ENCODE peak calls at places on chromosomes 1 and 21, in eight cellular contexts. C is vagina, J is tibial artery, E is psoas muscle, Z is mesenchymal stem cell, I is dorsolateral prefrontal cortex, F is GM23248, K is Karpas-422. R is an unnamed sample. For H3K27me3, the result is how much of the 10 kb centered on the place peaks cover.

GRCh38 chr1:244672961-244673695 is 20.2 kb downstream of the DESI2 start:
- DNase-seq in Z (no peak), C (no peak), I (no peak), E (no peak), K (no peak), J (no peak), F (peak), R (no peak)

GRCh38 chr1:44072204-44072603 is 40.9 kb upstream of the SLC6A9 start:
- DNase-seq in K (no peak), I (no peak), C (no peak), E (no peak), F (peak), Z (peak), J (no peak), R (no peak)

GRCh38 chr21:39094847-39095525 is 88.3 kb downstream of the PSMG1 start:
- DNase-seq in I (no peak), F (peak), Z (peak), J (no peak), K (no peak), C (no peak), E (no peak), R (no peak)

GRCh38 chr1:178028973-178029481 is 59.2 kb upstream of the SEC16B start:
- DNase-seq in C (no peak), I (no peak), K (no peak), J (no peak), F (no peak), Z (no peak), E (no peak), R (no peak)

GRCh38 chr21:28431022-28431421 is 561.7 kb downstream of the LTN1 start:
- DNase-seq in C (no peak), F (peak), K (no peak), E (no peak), J (no peak), Z (no peak), I (no peak), R (no peak)

GRCh38 chr1:92037400-92037799 is 7.6 kb downstream of the EPHX4 start:
- DNase-seq in C (no peak), J (no peak), Z (peak), F (no peak), E (no peak), I (no peak), K (no peak), R (no peak)

GRCh38 chr1:204285438-204286322 is 71.9 kb upstream of the GOLT1A start:
- DNase-seq in F (no peak), Z (no peak), I (no peak), C (no peak), E (no peak), J (no peak), K (no peak), R (no peak)

GRCh38 chr1:229388876-229389580 is 44.9 kb downstream of the ACTA1 start:
- DNase-seq in I (no peak), E (no peak), J (no peak), Z (peak), C (no peak), K (no peak), F (peak), R (no peak)

GRCh38 chr1:173476197-173476663 is 905 bp upstream of the PRDX6 start:
- DNase-seq in K (no peak), E (no peak), C (no peak), I (no peak), J (no peak), F (no peak), Z (no peak), R (no peak)

GRCh38 chr1:44239337-44239960 is 26.2 kb downstream of the DMAP1 start:
- DNase-seq in I (no peak), C (no peak), Z (peak), F (peak), J (no peak), K (no peak), E (no peak), R (no peak)

GRCh38 chr1:19384113-19384512 is 72.0 kb downstream of the SLC66A1 start:
- DNase-seq in K (no peak), J (no peak), F (peak), Z (no peak), C (no peak), I (no peak), E (no peak), R (no peak)

GRCh38 chr1:30518186-30518585 is 205.2 kb downstream of the MATN1 start:
- DNase-seq in K (no peak), J (peak), C (no peak), Z (no peak), I (no peak), F (no peak), E (no peak), R (no peak)

GRCh38 chr1:167777253-167777618 is 55.5 kb downstream of the MPZL1 start:
- DNase-seq in Z (no peak), C (no peak), J (no peak), F (no peak), E (no peak), K (no peak), I (no peak), R (no peak)

GRCh38 chr1:34164510-34165381 is at the start of gene CSMD2:
- DNase-seq in J (peak), K (no peak), Z (peak), C (no peak), I (peak), F (peak), E (peak), R (no peak)

GRCh38 chr1:233389169-233389568 is 61.6 kb downstream of the MAP3K21 start:
- DNase-seq in E (no peak), C (no peak), Z (no peak), J (no peak), K (no peak), F (peak), I (no peak), R (no peak)

GRCh38 chr1:202333861-202334260 is 7.9 kb downstream of the UBE2T start:
- DNase-seq in F (no peak), J (no peak), K (no peak), E (no peak), C (no peak), Z (no peak), I (no peak), R (no peak)

GRCh38 chr1:31510853-31511789 is 65.2 kb upstream of the TINAGL1 start:
- DNase-seq in Z (no peak), I (no peak), E (no peak), F (no peak), C (no peak), J (no peak), K (no peak), R (no peak)

GRCh38 chr1:161121042-161121441 is 3.1 kb downstream of the NIT1 start:
- DNase-seq in K (no peak), E (no peak), I (no peak), F (no peak), C (no peak), J (no peak), Z (no peak), R (no peak)

GRCh38 chr1:161119379-161120061 is 1.6 kb downstream of the NIT1 start:
- DNase-seq in J (no peak), E (no peak), C (no peak), F (peak), Z (peak), K (peak), I (no peak), R (no peak)

GRCh38 chr1:161121838-161122237 is 3.9 kb downstream of the NIT1 start:
- DNase-seq in J (no peak), C (no peak), K (no peak), F (no peak), Z (no peak), E (no peak), I (no peak), R (no peak)

GRCh38 chr1:161119017-161119378 is 1.1 kb downstream of the NIT1 start:
- DNase-seq in K (peak), E (peak), J (no peak), I (no peak), C (no peak), Z (no peak), F (peak), R (no peak)

DNA sequence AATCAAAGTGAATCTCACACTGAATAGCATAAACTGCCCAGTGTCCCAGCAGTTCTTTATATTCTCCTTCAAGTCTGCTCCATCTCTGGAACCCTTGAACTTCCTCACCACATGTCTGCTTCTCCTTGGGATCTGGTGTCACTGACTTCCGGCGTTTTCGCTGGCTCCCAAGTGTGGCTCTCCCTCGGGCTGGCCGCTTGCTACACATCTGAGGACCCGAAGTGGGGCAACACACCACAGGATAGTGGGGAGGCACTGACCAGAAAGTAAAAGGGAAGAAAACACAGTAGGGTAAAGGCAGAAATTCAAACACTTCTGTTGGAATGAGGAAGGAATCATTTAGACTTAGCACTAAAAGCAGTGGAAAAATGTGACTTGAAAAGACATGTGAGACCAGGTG is 5.1 kb downstream of the NIT1 start:
- DNase-seq in J (no peak), I (no peak), E (no peak), C (no peak), Z (no peak), F (no peak), K (no peak), R (no peak)
- H3K27ac ChIP-seq in J (no peak), I (no peak), E (no peak), C (no peak), Z (no peak), F (no peak), K (no peak), R (no peak)

DNA sequence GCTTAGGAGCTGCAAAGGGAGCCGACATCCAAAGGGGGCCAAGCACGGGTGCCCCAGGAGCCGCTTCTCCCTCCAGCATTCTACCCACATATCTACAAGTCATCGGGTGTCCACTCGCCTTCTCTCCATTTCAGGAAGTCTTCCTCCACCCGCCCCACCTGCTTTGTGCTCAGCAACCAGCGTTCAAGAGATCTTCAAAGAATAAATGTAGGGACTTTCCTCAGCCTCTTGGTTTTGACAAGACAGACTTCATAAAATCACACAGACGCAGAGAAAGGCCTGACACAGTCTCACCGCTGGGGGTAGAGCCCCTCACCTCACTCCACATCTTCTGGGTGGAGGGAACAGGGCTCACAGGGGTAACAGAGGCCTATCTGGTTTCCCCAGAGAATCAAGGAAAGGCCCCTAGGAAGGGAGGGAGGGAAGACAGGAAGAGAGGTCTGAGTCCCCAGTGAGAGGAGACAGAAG is 49.5 kb downstream of the SSBP3 start:
- DNase-seq in C (no peak), F (no peak), I (no peak), J (no peak), K (no peak), Z (no peak), E (no peak), R (no peak)
- H3K4me3 ChIP-seq in C (no peak), F (no peak), I (peak), J (no peak), K (no peak), Z (no peak), E (no peak), R (no peak)

GRCh38 chr1:156433602-156434001 is 64.6 kb downstream of the RHBG start:
- DNase-seq in J (no peak), E (no peak), K (no peak), I (no peak), F (no peak), C (no peak), Z (no peak), R (no peak)
- H3K27me3 ChIP-seq in J (under half), E (under half), K (under half), I (under half), F (half or more), C (under half), Z (half or more), R (under half)

GRCh38 chr1:5997316-5997715 is 5.1 kb upstream of the NPHP4 start:
- DNase-seq in C (no peak), E (no peak), I (no peak), Z (no peak), F (no peak), J (no peak), K (no peak), R (no peak)

GRCh38 chr1:5993553-5994510 is 1.6 kb upstream of the NPHP4 start:
- DNase-seq in F (no peak), I (no peak), J (no peak), E (no peak), K (peak), Z (no peak), C (no peak), R (no peak)

GRCh38 chr1:5996641-5997270 is 4.5 kb upstream of the NPHP4 start:
- DNase-seq in J (no peak), I (no peak), C (no peak), E (no peak), K (no peak), Z (no peak), F (no peak), R (no peak)

GRCh38 chr1:5994713-5995621 is 2.7 kb upstream of the NPHP4 start:
- DNase-seq in Z (no peak), K (no peak), C (no peak), F (no peak), I (no peak), E (peak), J (no peak), R (no peak)

DNA sequence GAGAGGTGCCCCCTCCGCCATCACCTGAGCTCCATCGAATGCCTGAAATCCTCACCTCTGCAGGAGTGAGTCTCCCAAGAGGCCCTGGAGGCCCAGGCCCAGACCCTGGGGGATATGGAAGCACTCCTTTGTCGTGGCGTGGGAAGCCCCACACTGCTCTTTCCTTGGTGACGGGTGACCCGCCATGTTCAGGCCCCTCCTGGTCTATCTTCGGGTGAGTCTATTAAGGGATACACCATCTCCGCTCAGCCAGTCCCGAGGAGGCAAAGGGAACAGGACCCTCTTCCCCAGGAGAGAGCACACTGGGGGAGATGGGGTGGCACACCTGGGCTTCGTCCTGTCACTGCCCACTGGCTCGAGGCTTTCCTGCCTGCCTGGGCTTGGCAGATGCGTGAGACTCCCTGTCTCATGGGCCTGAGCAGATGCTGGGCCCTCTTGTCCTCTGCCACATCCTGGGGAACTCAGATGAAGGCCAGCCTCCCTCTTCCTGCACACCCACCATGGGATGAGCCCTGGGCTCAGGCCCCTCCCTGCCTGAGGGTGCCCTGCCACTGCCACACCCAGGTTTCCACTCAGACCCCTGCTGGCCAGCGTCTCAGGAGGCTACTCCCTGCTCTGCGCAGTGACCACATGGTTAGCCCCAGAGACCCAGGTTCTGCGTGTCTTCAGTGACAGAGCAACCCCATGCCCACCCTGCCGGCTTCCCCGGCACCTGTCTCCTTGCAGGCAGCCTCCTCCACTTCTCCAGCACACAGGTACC is 3.8 kb upstream of the NPHP4 start:
- DNase-seq in K (no peak), C (no peak), F (no peak), I (no peak), J (no peak), Z (no peak), E (peak), R (no peak)
- H3K27ac ChIP-seq in K (no peak), C (no peak), F (no peak), I (no peak), J (no peak), Z (no peak), E (no peak), R (no peak)

DNA sequence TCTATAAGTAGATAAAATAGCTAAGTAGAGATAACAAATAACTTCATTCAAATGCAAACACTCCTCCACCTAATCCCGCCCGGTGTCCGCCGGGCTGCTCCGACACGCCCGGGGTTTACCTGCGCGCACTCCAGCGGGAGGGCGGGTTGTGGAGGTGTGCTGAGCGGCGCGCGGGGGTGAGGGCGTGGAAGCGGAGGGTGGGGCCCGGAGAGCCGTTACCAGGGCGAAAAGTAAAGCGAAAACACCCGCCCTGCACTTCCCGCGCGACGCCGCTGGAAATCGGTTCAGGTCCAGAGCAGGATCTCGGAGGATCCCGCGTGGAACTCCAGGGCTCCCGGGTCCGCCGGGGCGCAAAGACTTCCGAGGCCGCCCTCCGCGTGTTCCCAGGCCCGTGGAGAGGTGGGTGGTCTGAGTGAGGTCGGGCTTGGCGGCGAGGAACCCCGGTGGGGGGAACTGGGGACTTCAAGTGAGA is 1.8 kb upstream of the ATF3 start:
- DNase-seq in Z (peak), K (no peak), I (no peak), C (no peak), J (peak), E (peak), F (peak), R (peak)
- H3K4me3 ChIP-seq in Z (peak), K (no peak), I (peak), C (peak), J (peak), E (peak), F (no peak), R (peak)

R was measured in tibial nerve.